ENCODE peak calls at places on chromosomes 4 and X, in ten cellular contexts. L, Q, M, H, E, F, Y, P, G and D are unnamed samples.

GRCh38 chr4:20333141-20333690 is 81.5 kb downstream of the SLIT2 start:
- DNase-seq in Q (no peak), P (no peak), L (no peak), Y (no peak), F (no peak), G (no peak), M (no peak), E (no peak), H (no peak), D (no peak)

GRCh38 chrX:28324306-28324705 is 262.9 kb upstream of the IL1RAPL1 start:
- DNase-seq in F (no peak), P (no peak), G (no peak), M (no peak), Q (no peak), Y (no peak), H (no peak), E (no peak), L (no peak), D (no peak)

GRCh38 chr4:3801521-3801920 is 35.3 kb downstream of the ADRA2C start:
- DNase-seq in L (no peak), E (no peak), Y (no peak), G (no peak), P (no peak), Q (no peak), F (no peak), H (no peak), M (no peak), D (no peak)

GRCh38 chr4:122118243-122118642 is 33.9 kb upstream of the BLTP1 start:
- DNase-seq in G (no peak), Y (no peak), Q (no peak), M (no peak), H (no peak), L (no peak), F (no peak), E (no peak), P (no peak), D (no peak)

GRCh38 chr4:41686893-41687292 is 61.6 kb downstream of the PHOX2B start:
- DNase-seq in H (no peak), P (no peak), F (no peak), M (no peak), Y (no peak), L (no peak), G (no peak), Q (no peak), E (no peak), D (no peak)

GRCh38 chr4:170853422-170854021 is 763.8 kb upstream of the AADAT start:
- DNase-seq in Q (no peak), P (peak; percentile 36), M (no peak), H (peak; percentile 11), G (peak; percentile 45), F (peak; percentile 48), Y (no peak), L (peak; percentile 24), E (peak; percentile 2), D (peak; percentile 52)

GRCh38 chr4:47704693-47705325 is 133.1 kb downstream of the CORIN start:
- DNase-seq in E (peak; percentile 60), Q (no peak), Y (no peak), F (no peak), M (no peak), P (peak; percentile 19), G (peak; percentile 36), H (no peak), L (peak; percentile 61), D (peak; percentile 46)

GRCh38 chr4:56316011-56316650 is 71.2 kb downstream of the AASDH start:
- DNase-seq in G (no peak), E (no peak), F (no peak), H (no peak), L (no peak), Q (no peak), M (no peak), Y (no peak), P (no peak), D (no peak)

GRCh38 chr4:119729815-119730643 is 101.4 kb upstream of the PDE5A start:
- DNase-seq in F (peak; percentile 15), E (no peak), L (peak; percentile 66), P (no peak), G (no peak), M (no peak), Y (no peak), H (no peak), Q (no peak), D (no peak)

GRCh38 chrX:72201836-72202536 is 20.4 kb downstream of the PIN4 start:
- DNase-seq in Q (no peak), G (no peak), Y (no peak), E (no peak), P (no peak), L (no peak), F (no peak), M (no peak), H (no peak), D (peak; percentile 67)

GRCh38 chr4:100517864-100518341 is at the start of gene EMCN:
- DNase-seq in Q (no peak), F (no peak), E (no peak), H (no peak), P (no peak), M (no peak), L (no peak), G (no peak), Y (no peak), D (no peak)

GRCh38 chrX:1500701-1501624 is 36.0 kb downstream of the P2RY8 start:
- DNase-seq in G (no peak), Y (no peak), L (no peak), E (no peak), P (no peak), M (no peak), F (no peak), H (no peak), Q (no peak), D (no peak)

GRCh38 chrX:47637546-47638195 is 7.9 kb upstream of the CFP start:
- DNase-seq in P (no peak), Q (no peak), Y (no peak), E (peak; percentile 94), M (no peak), F (no peak), L (peak; percentile 49), H (no peak), G (no peak), D (no peak)

GRCh38 chr4:135371137-135371536 is 1169.5 kb upstream of the PABPC4L start:
- DNase-seq in E (no peak), G (peak; percentile 6), L (no peak), P (no peak), Q (no peak), F (no peak), H (no peak), M (no peak), Y (no peak), D (no peak)

GRCh38 chr4:3613980-3614730 is 81.9 kb upstream of the LRPAP1 start:
- DNase-seq in P (no peak), E (peak; percentile 66), M (no peak), H (peak; percentile 22), Q (no peak), F (no peak), G (no peak), L (no peak), Y (no peak), D (no peak)

GRCh38 chr4:102586644-102587021 is 85.5 kb downstream of the NFKB1 start:
- DNase-seq in H (no peak), G (no peak), P (no peak), E (no peak), Y (peak; percentile 14), Q (peak; percentile 16), F (no peak), L (no peak), M (no peak), D (no peak)

GRCh38 chr4:121642292-121642691 is 54.5 kb downstream of the ANXA5 start:
- DNase-seq in G (no peak), H (no peak), Q (no peak), L (no peak), Y (no peak), P (no peak), E (no peak), F (no peak), M (no peak), D (no peak)

GRCh38 chrX:82232679-82233078 is 1030.8 kb downstream of the SH3BGRL start:
- DNase-seq in H (no peak), Q (no peak), L (no peak), G (no peak), E (no peak), F (no peak), M (no peak), Y (no peak), P (no peak), D (no peak)

GRCh38 chr4:116202524-116202923 is 882.9 kb downstream of the TRAM1L1 start:
- DNase-seq in G (no peak), Y (no peak), H (no peak), M (no peak), F (no peak), P (no peak), E (no peak), L (no peak), Q (no peak), D (no peak)

GRCh38 chrX:154411981-154412340 is 622 bp downstream of the TAFAZZIN start:
- DNase-seq in G (peak; percentile 32), M (no peak), L (peak; percentile 71), Q (no peak), P (peak; percentile 46), H (peak; percentile 66), F (no peak), Y (no peak), E (peak; percentile 89), D (peak; percentile 51)

GRCh38 chrX:48045410-48046311 is 25.8 kb downstream of the ZNF630 start:
- DNase-seq in F (peak; percentile 44), Q (no peak), L (peak; percentile 59), M (no peak), G (no peak), E (no peak), P (no peak), H (peak; percentile 74), Y (no peak), D (no peak)

GRCh38 chrX:17860811-17861495 is at the start of gene RAI2:
- DNase-seq in F (no peak), L (peak; percentile 51), H (peak; percentile 45), G (peak; percentile 36), E (peak; percentile 89), M (no peak), Y (no peak), P (no peak), Q (peak; percentile 8), D (no peak)

GRCh38 chr4:4861592-4862551 is 2.4 kb downstream of the MSX1 start:
- DNase-seq in H (no peak), E (peak; percentile 57), P (no peak), L (no peak), M (no peak), F (no peak), Q (no peak), G (no peak), Y (no peak), D (no peak)

GRCh38 chr4:156085073-156085472 is 131.4 kb upstream of the CTSO start:
- DNase-seq in H (no peak), L (no peak), F (no peak), Y (no peak), P (no peak), M (no peak), E (no peak), G (no peak), Q (no peak), D (no peak)

GRCh38 chr4:169102011-169102410 is 92.0 kb upstream of the CBR4 start:
- DNase-seq in M (no peak), H (no peak), P (no peak), G (no peak), Q (no peak), F (no peak), E (no peak), L (no peak), Y (no peak), D (no peak)

GRCh38 chr4:155891058-155891457 is 12.4 kb upstream of the TDO2 start:
- DNase-seq in L (no peak), E (no peak), G (no peak), H (no peak), P (no peak), Y (no peak), M (no peak), F (no peak), Q (no peak), D (no peak)

GRCh38 chrX:1463581-1464281 is 11.0 kb upstream of the ASMTL start:
- DNase-seq in L (no peak), Y (no peak), E (no peak), H (no peak), P (no peak), Q (no peak), M (no peak), F (no peak), G (no peak), D (no peak)

GRCh38 chrX:143378851-143379250 is 138.4 kb downstream of the SPANXN3 start:
- DNase-seq in F (no peak), Y (no peak), E (no peak), M (no peak), P (no peak), G (no peak), L (no peak), Q (no peak), H (no peak), D (no peak)